ENCODE peak calls at places on chromosome 17, in ten cellular contexts. One of them, this sample, is unnamed.
A peak's percentile ranks its signal among the peaks of the same experiment; 100 is the strongest.

GRCh38 chr17:1577186-1577585 is 14.6 kb upstream of the PITPNA start:
- DNase-seq in GM12891: peak; percentile 62
- DNase-seq in body of pancreas: peak; percentile 64
- DNase-seq in NB4: peak; percentile 91
- DNase-seq in H54: peak; percentile 87
- DNase-seq in testis: peak; percentile 70
- DNase-seq in IMR-90: peak; percentile 89
- DNase-seq in A549: no peak
- DNase-seq in uterus: peak; percentile 85
- DNase-seq in heart left ventricle: peak; percentile 92
- DNase-seq in this sample: peak; percentile 90

GRCh38 chr17:6494239-6494941 is 50.1 kb downstream of the PIMREG start:
- DNase-seq in uterus: no peak
- DNase-seq in H54: no peak
- DNase-seq in NB4: no peak
- DNase-seq in body of pancreas: no peak
- DNase-seq in A549: no peak
- DNase-seq in testis: no peak
- DNase-seq in GM12891: no peak
- DNase-seq in heart left ventricle: no peak
- DNase-seq in IMR-90: no peak
- DNase-seq in this sample: peak; percentile 31

GRCh38 chr17:73360961-73361761 is 49.4 kb upstream of the CDC42EP4 start:
- DNase-seq in GM12891: no peak
- DNase-seq in NB4: no peak
- DNase-seq in H54: no peak
- DNase-seq in testis: no peak
- DNase-seq in uterus: no peak
- DNase-seq in body of pancreas: no peak
- DNase-seq in IMR-90: no peak
- DNase-seq in heart left ventricle: no peak
- DNase-seq in A549: no peak
- DNase-seq in this sample: no peak

GRCh38 chr17:15655162-15655561 is 28.9 kb downstream of the TRIM16 start:
- DNase-seq in heart left ventricle: no peak
- DNase-seq in uterus: no peak
- DNase-seq in A549: no peak
- DNase-seq in NB4: no peak
- DNase-seq in H54: no peak
- DNase-seq in body of pancreas: no peak
- DNase-seq in GM12891: no peak
- DNase-seq in IMR-90: no peak
- DNase-seq in testis: no peak
- DNase-seq in this sample: no peak

GRCh38 chr17:39553326-39553945 is 54.3 kb downstream of the NEUROD2 start:
- DNase-seq in uterus: no peak
- DNase-seq in IMR-90: peak; percentile 60
- DNase-seq in heart left ventricle: no peak
- DNase-seq in A549: no peak
- DNase-seq in NB4: peak; percentile 52
- DNase-seq in testis: no peak
- DNase-seq in body of pancreas: no peak
- DNase-seq in H54: peak; percentile 67
- DNase-seq in GM12891: no peak
- DNase-seq in this sample: no peak

GRCh38 chr17:73546770-73547345 is 97.4 kb downstream of the SDK2 start:
- DNase-seq in testis: peak; percentile 87
- DNase-seq in IMR-90: no peak
- DNase-seq in NB4: peak; percentile 87
- DNase-seq in H54: no peak
- DNase-seq in body of pancreas: no peak
- DNase-seq in uterus: no peak
- DNase-seq in GM12891: peak; percentile 51
- DNase-seq in heart left ventricle: no peak
- DNase-seq in A549: peak; percentile 38
- DNase-seq in this sample: peak; percentile 80

GRCh38 chr17:72372185-72372584 is 251.4 kb downstream of the SOX9 start:
- DNase-seq in body of pancreas: no peak
- DNase-seq in heart left ventricle: no peak
- DNase-seq in H54: no peak
- DNase-seq in NB4: no peak
- DNase-seq in A549: no peak
- DNase-seq in testis: no peak
- DNase-seq in IMR-90: peak; percentile 52
- DNase-seq in uterus: no peak
- DNase-seq in GM12891: no peak
- DNase-seq in this sample: no peak

GRCh38 chr17:82065638-82066303 is at the start of gene DUS1L:
- DNase-seq in GM12891: peak; percentile 96
- DNase-seq in body of pancreas: peak; percentile 67
- DNase-seq in IMR-90: peak; percentile 37
- DNase-seq in heart left ventricle: peak; percentile 63
- DNase-seq in H54: peak; percentile 65
- DNase-seq in uterus: peak; percentile 54
- DNase-seq in testis: peak; percentile 38
- DNase-seq in NB4: peak; percentile 73
- DNase-seq in A549: peak; percentile 68
- DNase-seq in this sample: peak; percentile 96

GRCh38 chr17:21019976-21020575 is 22.7 kb downstream of the USP22 start:
- DNase-seq in testis: peak; percentile 69
- DNase-seq in body of pancreas: no peak
- DNase-seq in heart left ventricle: no peak
- DNase-seq in GM12891: no peak
- DNase-seq in A549: no peak
- DNase-seq in H54: no peak
- DNase-seq in IMR-90: no peak
- DNase-seq in NB4: peak; percentile 47
- DNase-seq in uterus: no peak
- DNase-seq in this sample: no peak

GRCh38 chr17:59026176-59026939 is 80.3 kb downstream of the TRIM37 start:
- DNase-seq in GM12891: no peak
- DNase-seq in NB4: no peak
- DNase-seq in body of pancreas: no peak
- DNase-seq in IMR-90: no peak
- DNase-seq in heart left ventricle: no peak
- DNase-seq in uterus: no peak
- DNase-seq in H54: no peak
- DNase-seq in A549: no peak
- DNase-seq in testis: no peak
- DNase-seq in this sample: peak; percentile 23

GRCh38 chr17:63714550-63715277 is 14.8 kb upstream of the LIMD2 start:
- DNase-seq in NB4: no peak
- DNase-seq in GM12891: no peak
- DNase-seq in body of pancreas: no peak
- DNase-seq in uterus: no peak
- DNase-seq in testis: peak; percentile 3
- DNase-seq in heart left ventricle: peak; percentile 59
- DNase-seq in H54: no peak
- DNase-seq in IMR-90: peak; percentile 71
- DNase-seq in A549: no peak
- DNase-seq in this sample: no peak

GRCh38 chr17:81514735-81515529 is 2.3 kb upstream of the ACTG1 start:
- DNase-seq in GM12891: no peak
- DNase-seq in testis: peak; percentile 83
- DNase-seq in heart left ventricle: peak; percentile 91
- DNase-seq in H54: peak; percentile 89
- DNase-seq in A549: peak; percentile 75
- DNase-seq in IMR-90: peak; percentile 82
- DNase-seq in body of pancreas: peak; percentile 78
- DNase-seq in uterus: peak; percentile 89
- DNase-seq in NB4: peak; percentile 69
- DNase-seq in this sample: peak; percentile 90

DNA sequence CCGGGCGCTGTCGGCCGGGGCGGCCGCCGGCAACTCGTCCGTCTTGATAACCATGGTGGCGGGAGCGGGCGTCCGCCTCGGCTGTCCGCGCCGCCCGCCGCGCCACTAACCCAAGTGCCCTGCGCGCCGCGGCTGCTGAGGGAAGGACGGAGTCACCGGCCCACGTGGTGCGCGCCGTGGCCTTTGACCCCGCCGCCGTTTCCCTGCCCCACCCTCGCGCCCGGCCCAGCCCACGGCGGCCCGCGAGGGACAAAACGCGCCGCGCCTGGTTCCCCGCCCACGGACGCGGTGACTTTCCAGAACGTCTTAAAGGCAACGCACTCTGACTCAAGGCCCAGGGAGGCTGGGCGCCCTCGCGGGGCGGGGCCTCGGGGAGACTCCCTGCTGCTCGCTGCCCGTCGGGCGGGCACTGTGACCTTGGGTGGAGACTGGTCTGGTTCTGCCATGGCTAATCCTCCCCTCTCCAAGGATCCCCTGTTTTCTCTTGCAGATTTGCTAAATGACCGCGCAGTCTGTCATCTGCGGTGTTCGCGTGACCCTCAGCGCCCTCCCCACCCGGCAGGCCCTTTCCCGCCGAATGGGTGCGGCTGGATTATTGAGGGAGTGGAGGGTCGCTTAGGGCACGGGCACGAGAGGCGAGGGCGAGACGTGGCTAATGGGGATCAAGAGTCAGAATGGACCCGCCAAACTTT is at the start of gene CLUH:
- DNase-seq in heart left ventricle: peak; percentile 98
- DNase-seq in uterus: peak; percentile 95
- DNase-seq in IMR-90: peak; percentile 95
- DNase-seq in A549: peak; percentile 98
- DNase-seq in body of pancreas: peak; percentile 96
- DNase-seq in GM12891: peak; percentile 99
- DNase-seq in NB4: peak; percentile 95
- DNase-seq in testis: peak; percentile 97
- DNase-seq in H54: peak; percentile 99
- DNase-seq in this sample: peak; percentile 100
- TF ChIP-seq POLR2A in heart left ventricle: peak; percentile 64
- TF ChIP-seq POLR2A in uterus: peak; percentile 63
- TF ChIP-seq POLR2A in IMR-90: peak; percentile 91
- TF ChIP-seq POLR2A in A549: peak; percentile 65
- TF ChIP-seq POLR2A in body of pancreas: peak; percentile 93
- TF ChIP-seq POLR2A in GM12891: peak; percentile 64
- TF ChIP-seq POLR2A in NB4: peak; percentile 67
- TF ChIP-seq POLR2A in testis: no peak
- TF ChIP-seq POLR2A in H54: peak; percentile 81
- TF ChIP-seq POLR2A in this sample: peak; percentile 40

GRCh38 chr17:66299721-66300120 is 2.7 kb upstream of the PRKCA start:
- DNase-seq in testis: no peak
- DNase-seq in IMR-90: no peak
- DNase-seq in H54: no peak
- DNase-seq in A549: no peak
- DNase-seq in uterus: no peak
- DNase-seq in NB4: no peak
- DNase-seq in heart left ventricle: no peak
- DNase-seq in body of pancreas: no peak
- DNase-seq in GM12891: no peak
- DNase-seq in this sample: no peak

GRCh38 chr17:66302761-66303626 is 581 bp downstream of the PRKCA start:
- DNase-seq in H54: peak; percentile 33
- DNase-seq in heart left ventricle: peak; percentile 53
- DNase-seq in body of pancreas: peak; percentile 60
- DNase-seq in A549: peak; percentile 58
- DNase-seq in NB4: peak; percentile 68
- DNase-seq in IMR-90: peak; percentile 42
- DNase-seq in GM12891: peak; percentile 15
- DNase-seq in testis: peak; percentile 67
- DNase-seq in uterus: peak; percentile 51
- DNase-seq in this sample: peak; percentile 90

GRCh38 chr17:66300956-66301355 is 1.5 kb upstream of the PRKCA start:
- DNase-seq in H54: no peak
- DNase-seq in uterus: no peak
- DNase-seq in A549: no peak
- DNase-seq in NB4: no peak
- DNase-seq in heart left ventricle: no peak
- DNase-seq in IMR-90: no peak
- DNase-seq in testis: no peak
- DNase-seq in GM12891: no peak
- DNase-seq in body of pancreas: no peak
- DNase-seq in this sample: no peak

GRCh38 chr17:66301418-66301863 is 972 bp upstream of the PRKCA start:
- DNase-seq in body of pancreas: no peak
- DNase-seq in heart left ventricle: no peak
- DNase-seq in uterus: no peak
- DNase-seq in testis: no peak
- DNase-seq in A549: no peak
- DNase-seq in H54: no peak
- DNase-seq in GM12891: no peak
- DNase-seq in NB4: no peak
- DNase-seq in IMR-90: no peak
- DNase-seq in this sample: no peak

GRCh38 chr17:66301864-66302741 is at the start of gene PRKCA:
- DNase-seq in body of pancreas: peak; percentile 72
- DNase-seq in H54: peak; percentile 82
- DNase-seq in heart left ventricle: peak; percentile 75
- DNase-seq in IMR-90: peak; percentile 69
- DNase-seq in A549: peak; percentile 73
- DNase-seq in uterus: peak; percentile 74
- DNase-seq in testis: peak; percentile 73
- DNase-seq in NB4: peak; percentile 80
- DNase-seq in GM12891: peak; percentile 53
- DNase-seq in this sample: peak; percentile 71
- TF ChIP-seq POLR2A in body of pancreas: peak; percentile 39
- TF ChIP-seq POLR2A in H54: peak; percentile 98
- TF ChIP-seq POLR2A in heart left ventricle: no peak
- TF ChIP-seq POLR2A in IMR-90: peak; percentile 92
- TF ChIP-seq POLR2A in A549: peak; percentile 99
- TF ChIP-seq POLR2A in uterus: peak; percentile 89
- TF ChIP-seq POLR2A in testis: no peak
- TF ChIP-seq POLR2A in NB4: peak; percentile 60
- TF ChIP-seq POLR2A in GM12891: no peak
- TF ChIP-seq POLR2A in this sample: no peak

DNA sequence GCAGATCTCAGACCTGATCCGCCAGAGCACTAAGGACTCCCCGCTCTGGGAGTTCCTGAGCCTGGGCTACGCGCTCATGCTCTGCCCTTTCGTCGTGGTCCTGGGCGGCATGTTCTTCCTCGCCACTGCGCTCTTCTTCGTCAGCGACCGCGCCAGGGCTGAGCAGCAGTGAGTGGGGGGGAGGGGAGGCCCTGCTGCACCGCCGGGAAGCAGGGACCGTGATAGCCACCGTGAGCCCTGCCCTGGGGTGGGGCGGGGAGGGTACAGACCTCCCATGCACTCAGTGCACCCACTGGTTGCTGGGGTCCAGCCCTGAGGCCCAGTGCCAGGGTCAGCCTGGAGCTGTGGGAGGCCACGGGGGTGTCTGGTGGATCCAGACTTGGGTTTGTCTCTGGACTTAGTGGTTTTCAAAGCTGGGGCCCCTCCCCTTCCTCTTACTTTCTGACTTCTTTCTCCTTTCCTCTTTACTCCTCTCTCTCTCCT is 18.9 kb downstream of the MYBBP1A start:
- DNase-seq in NB4: peak; percentile 49
- DNase-seq in H54: no peak
- DNase-seq in testis: no peak
- DNase-seq in body of pancreas: no peak
- DNase-seq in IMR-90: no peak
- DNase-seq in GM12891: no peak
- DNase-seq in A549: no peak
- DNase-seq in heart left ventricle: no peak
- DNase-seq in uterus: no peak
- DNase-seq in this sample: no peak
- TF ChIP-seq POLR2A in NB4: no peak
- TF ChIP-seq POLR2A in H54: no peak
- TF ChIP-seq POLR2A in testis: no peak
- TF ChIP-seq POLR2A in body of pancreas: no peak
- TF ChIP-seq POLR2A in IMR-90: no peak
- TF ChIP-seq POLR2A in GM12891: no peak
- TF ChIP-seq POLR2A in A549: no peak
- TF ChIP-seq POLR2A in heart left ventricle: no peak
- TF ChIP-seq POLR2A in uterus: no peak
- TF ChIP-seq POLR2A in this sample: no peak

GRCh38 chr17:8630227-8630801 is at the start of gene MYH10:
- DNase-seq in testis: peak; percentile 26
- DNase-seq in A549: no peak
- DNase-seq in H54: no peak
- DNase-seq in IMR-90: no peak
- DNase-seq in NB4: no peak
- DNase-seq in uterus: peak; percentile 37
- DNase-seq in heart left ventricle: peak; percentile 30
- DNase-seq in GM12891: no peak
- DNase-seq in body of pancreas: peak; percentile 31
- DNase-seq in this sample: no peak
- TF ChIP-seq POLR2A in testis: no peak
- TF ChIP-seq POLR2A in A549: peak; percentile 76
- TF ChIP-seq POLR2A in H54: peak; percentile 30
- TF ChIP-seq POLR2A in IMR-90: peak; percentile 61
- TF ChIP-seq POLR2A in NB4: no peak
- TF ChIP-seq POLR2A in uterus: peak; percentile 66
- TF ChIP-seq POLR2A in heart left ventricle: no peak
- TF ChIP-seq POLR2A in GM12891: no peak
- TF ChIP-seq POLR2A in body of pancreas: peak; percentile 36
- TF ChIP-seq POLR2A in this sample: peak; percentile 44